ENCODE peak calls at places on chromosomes 5 and 9, in five cellular contexts. G is right atrium auricular region; C is psoas muscle; Y is CD4-positive, alpha-beta T cell; M is tibial artery. E is an unnamed sample.

GRCh38 chr5:108266235-108266634 is 115.7 kb downstream of the FBXL17 start:
- DNase-seq in Y (no peak), C (no peak), G (no peak), M (no peak), E (no peak)

GRCh38 chr9:136906251-136906650 is 19.9 kb downstream of the TRAF2 start:
- DNase-seq in G (no peak), Y (no peak), C (no peak), M (no peak), E (no peak)

GRCh38 chr5:114319821-114320220 is 42.0 kb upstream of the KCNN2 start:
- DNase-seq in M (no peak), G (no peak), C (no peak), Y (no peak), E (no peak)

GRCh38 chr5:93330506-93330905 is 250.5 kb downstream of the NR2F1-AS1 start:
- DNase-seq in G (no peak), C (no peak), M (no peak), Y (no peak), E (no peak)

GRCh38 chr5:53403758-53404157 is 76.7 kb upstream of the FST start:
- DNase-seq in Y (no peak), G (no peak), C (no peak), M (no peak), E (no peak)

GRCh38 chr5:130289132-130290088 is 385.1 kb downstream of the CHSY3 start:
- DNase-seq in G (no peak), C (no peak), M (no peak), Y (no peak), E (no peak)

GRCh38 chr9:114258866-114259799 is 63.8 kb upstream of the ORM1 start:
- DNase-seq in G (no peak), M (no peak), C (no peak), Y (no peak), E (no peak)

GRCh38 chr9:131116281-131117101 is 8.9 kb upstream of the NUP214 start:
- DNase-seq in G (peak; percentile 62), C (no peak), M (no peak), Y (no peak), E (no peak)

GRCh38 chr5:114055318-114055788 is 306.5 kb upstream of the KCNN2 start:
- DNase-seq in G (no peak), C (peak; percentile 81), Y (no peak), M (no peak), E (no peak)

GRCh38 chr9:2125909-2126308 is 110.8 kb downstream of the SMARCA2 start:
- DNase-seq in Y (no peak), M (no peak), C (no peak), G (no peak), E (no peak)

GRCh38 chr5:29001666-29002065 is 1963.3 kb upstream of the CDH9 start:
- DNase-seq in G (no peak), M (no peak), C (no peak), Y (no peak), E (no peak)

GRCh38 chr9:130078547-130078946 is 24.8 kb downstream of the GPR107 start:
- DNase-seq in Y (no peak), C (no peak), M (no peak), G (no peak), E (no peak)

GRCh38 chr5:146947181-146947941 is 68.8 kb upstream of the PPP2R2B start:
- DNase-seq in C (no peak), M (no peak), Y (no peak), G (no peak), E (no peak)

GRCh38 chr5:67875637-67876036 is 339.9 kb upstream of the PIK3R1 start:
- DNase-seq in C (no peak), M (no peak), G (no peak), Y (no peak), E (no peak)

GRCh38 chr5:81235287-81236072 is 2.4 kb downstream of the CKMT2 start:
- DNase-seq in C (peak; percentile 72), G (no peak), M (peak; percentile 47), Y (no peak), E (no peak)

GRCh38 chr5:55694152-55694830 is 17.8 kb downstream of the SLC38A9 start:
- DNase-seq in G (no peak), M (no peak), C (no peak), Y (no peak), E (no peak)

GRCh38 chr9:133713960-133714495 is 24.1 kb downstream of the SARDH start:
- DNase-seq in C (no peak), G (no peak), Y (no peak), M (no peak), E (no peak)

GRCh38 chr9:84969084-84969483 is 299.6 kb downstream of the NTRK2 start:
- DNase-seq in M (no peak), C (no peak), Y (no peak), G (no peak), E (no peak)

GRCh38 chr5:52864376-52864775 is 76.7 kb downstream of the ITGA1 start:
- DNase-seq in M (no peak), Y (no peak), C (no peak), G (no peak), E (no peak)

GRCh38 chr5:14127587-14127986 is 15.6 kb upstream of the TRIO start:
- DNase-seq in Y (no peak), G (no peak), M (no peak), C (no peak), E (no peak)

GRCh38 chr5:135729582-135729879 is 104.9 kb upstream of the SLC25A48 start:
- DNase-seq in C (no peak), M (no peak), Y (no peak), G (no peak), E (no peak)

GRCh38 chr5:179411161-179411841 is 66.0 kb upstream of the ADAMTS2 start:
- DNase-seq in M (no peak), G (peak; percentile 23), Y (no peak), C (no peak), E (no peak)
- H3K9me3 ChIP-seq in M (no peaks in the 10 kb centered on the region), G (no peaks in the 10 kb centered on the region), Y (no peaks in the 10 kb centered on the region), C (no peaks in the 10 kb centered on the region), E (no peaks in the 10 kb centered on the region)

GRCh38 chr9:11159318-11159862 is 546.6 kb upstream of the PTPRD start:
- DNase-seq in Y (no peak), M (no peak), G (no peak), C (no peak), E (no peak)

GRCh38 chr9:11163843-11164242 is 551.0 kb upstream of the PTPRD start:
- DNase-seq in C (no peak), G (no peak), Y (no peak), M (no peak), E (no peak)

GRCh38 chr9:11158676-11159075 is 545.9 kb upstream of the PTPRD start:
- DNase-seq in M (no peak), Y (no peak), G (no peak), C (no peak), E (no peak)

DNA sequence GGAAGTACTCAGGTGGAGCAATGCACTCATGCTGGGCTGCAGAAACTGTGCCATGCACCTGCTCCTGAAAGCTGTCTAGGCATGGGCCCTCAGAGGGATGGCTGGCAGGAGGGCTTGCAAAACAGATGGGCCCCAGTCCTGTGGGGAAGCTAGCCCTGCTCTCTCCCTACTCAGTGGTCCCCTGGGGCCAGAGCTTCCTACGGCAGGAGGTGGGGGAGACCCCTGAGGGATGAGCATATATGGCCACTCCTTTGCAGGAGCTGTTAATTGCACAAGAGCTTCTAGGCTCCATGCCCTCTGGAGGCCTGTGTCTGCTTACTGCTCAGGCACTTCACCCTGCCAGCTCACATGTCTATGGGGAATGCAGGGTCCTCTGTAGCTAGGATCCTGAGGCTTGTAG is 545.3 kb upstream of the PTPRD start:
- DNase-seq in Y (no peak), G (no peak), C (no peak), M (no peak), E (peak; percentile 5)
- H3K9me3 ChIP-seq in Y (peaks cover 5% of the 10 kb centered on the region), G (peaks cover 8% of the 10 kb centered on the region), C (no peaks in the 10 kb centered on the region), M (no peaks in the 10 kb centered on the region), E (no peaks in the 10 kb centered on the region)

GRCh38 chr5:134084570-134084969 is 29.9 kb upstream of the TCF7 start:
- DNase-seq in Y (no peak), M (no peak), C (no peak), G (no peak), E (no peak)
- H3K9me3 ChIP-seq in Y (no peaks in the 10 kb centered on the region), M (no peaks in the 10 kb centered on the region), C (no peaks in the 10 kb centered on the region), G (no peaks in the 10 kb centered on the region), E (no peaks in the 10 kb centered on the region)

DNA sequence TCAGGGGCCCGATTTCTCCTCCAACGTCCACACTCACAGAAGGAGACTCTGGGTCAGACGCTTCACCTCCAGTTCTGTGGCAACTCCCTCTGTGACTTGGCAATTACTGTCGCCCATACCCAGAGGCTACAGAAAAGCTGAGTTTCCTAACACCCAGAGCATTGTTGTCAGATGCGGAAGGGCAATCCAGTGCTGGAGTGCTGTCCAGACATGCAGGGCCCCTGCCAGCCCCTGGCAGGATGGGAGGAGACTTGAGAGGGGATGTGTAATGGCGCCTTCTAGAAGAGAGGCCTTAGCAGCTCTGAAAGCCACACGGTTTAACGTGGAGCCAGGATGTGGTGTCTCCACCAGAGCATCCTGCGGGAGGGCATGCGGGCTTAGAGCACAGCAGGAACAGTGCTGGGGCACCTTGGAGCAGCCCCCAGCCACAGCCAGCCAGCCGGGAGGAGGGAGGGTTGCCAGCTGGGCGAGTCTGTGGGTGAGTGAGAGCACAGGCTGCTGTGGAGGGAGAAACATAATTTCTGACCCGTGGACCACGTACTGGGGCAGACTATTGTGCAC is 139.4 kb upstream of the IRX1 start:
- DNase-seq in Y (no peak), G (no peak), M (no peak), C (no peak), E (no peak)
- H3K9me3 ChIP-seq in Y (no peaks in the 10 kb centered on the region), G (no peaks in the 10 kb centered on the region), M (no peaks in the 10 kb centered on the region), C (no peaks in the 10 kb centered on the region), E (no peaks in the 10 kb centered on the region)

GRCh38 chr5:141399555-141400258 is 2.0 kb downstream of the PCDHGB5 start:
- DNase-seq in C (no peak), G (no peak), Y (no peak), M (no peak), E (no peak)

GRCh38 chr5:141403387-141403786 is 809 bp downstream of the PCDHGA9 start:
- DNase-seq in G (no peak), M (no peak), Y (no peak), C (no peak), E (no peak)

GRCh38 chr5:141398608-141399007 is 861 bp downstream of the PCDHGB5 start:
- DNase-seq in G (no peak), C (peak; percentile 52), M (no peak), Y (no peak), E (no peak)

GRCh38 chr5:141402553-141403328 is at the start of gene PCDHGA9:
- DNase-seq in C (peak; percentile 59), M (no peak), Y (no peak), G (no peak), E (no peak)
- H3K9me3 ChIP-seq in C (peaks cover 4% of the 10 kb centered on the region), M (peaks cover 35% of the 10 kb centered on the region), Y (peaks cover 44% of the 10 kb centered on the region), G (peaks cover 92% of the 10 kb centered on the region), E (peaks cover 4% of the 10 kb centered on the region)

GRCh38 chr5:141359790-141360426 is at the start of gene PCDHGB2:
- DNase-seq in G (no peak), M (no peak), C (no peak), Y (no peak), E (no peak)

GRCh38 chr5:141360685-141361084 is 891 bp downstream of the PCDHGB2 start:
- DNase-seq in Y (no peak), G (no peak), M (no peak), C (no peak), E (no peak)

GRCh38 chr5:141363952-141364660 is at the start of gene PCDHGA5:
- DNase-seq in Y (no peak), G (no peak), M (no peak), C (no peak), E (no peak)

GRCh38 chr5:141366016-141366896 is 2.3 kb downstream of the PCDHGA5 start:
- DNase-seq in G (no peak), Y (no peak), C (no peak), M (no peak), E (no peak)

GRCh38 chr5:141362719-141363118 is 1.2 kb upstream of the PCDHGA5 start:
- DNase-seq in G (no peak), M (no peak), C (no peak), Y (no peak), E (no peak)
- H3K9me3 ChIP-seq in G (peaks cover 96% of the 10 kb centered on the region), M (peaks cover 21% of the 10 kb centered on the region), C (peaks cover 30% of the 10 kb centered on the region), Y (peaks cover 52% of the 10 kb centered on the region), E (peaks cover 19% of the 10 kb centered on the region)

E was measured in T-helper 17 cell.